ENCODE peak calls at places on chromosomes 2 and 18, in seven cellular contexts. J, T, Q, A, O, D and Y are unnamed samples.

GRCh38 chr2:62547849-62548248 is 41.9 kb upstream of the TMEM17 start:
- DNase-seq in J (no peak), T (no peak), Q (no peak), A (no peak), O (no peak), D (no peak), Y (no peak)

GRCh38 chr2:51065276-51065675 is 33.3 kb upstream of the NRXN1 start:
- DNase-seq in J (no peak), T (no peak), Q (no peak), A (no peak), O (no peak), D (no peak), Y (no peak)

GRCh38 chr2:1769703-1770422 is 25.5 kb upstream of the PXDN start:
- DNase-seq in J (peak), T (peak), Q (peak), A (peak), O (peak), D (peak), Y (peak)

GRCh38 chr2:43241558-43241957 is 15.2 kb upstream of the ZFP36L2 start:
- DNase-seq in J (no peak), T (no peak), Q (peak), A (no peak), O (no peak), D (no peak), Y (no peak)

GRCh38 chr2:127093648-127094210 is 13.2 kb downstream of the BIN1 start:
- DNase-seq in J (no peak), T (no peak), Q (no peak), A (no peak), O (no peak), D (no peak), Y (no peak)

GRCh38 chr2:19360881-19361321 is 2.5 kb upstream of the OSR1 start:
- DNase-seq in J (no peak), T (no peak), Q (peak), A (no peak), O (no peak), D (no peak), Y (no peak)

GRCh38 chr2:157460384-157460837 is 16.5 kb upstream of the CYTIP start:
- DNase-seq in J (no peak), T (peak), Q (peak), A (peak), O (no peak), D (no peak), Y (no peak)

GRCh38 chr2:143171817-143172216 is 42.6 kb downstream of the ARHGAP15 start:
- DNase-seq in J (no peak), T (no peak), Q (peak), A (no peak), O (no peak), D (no peak), Y (no peak)

GRCh38 chr2:119425620-119426395 is 5.8 kb upstream of the TMEM37 start:
- DNase-seq in J (no peak), T (no peak), Q (no peak), A (peak), O (no peak), D (no peak), Y (no peak)

GRCh38 chr2:169670215-169670651 is 24.0 kb downstream of the CFAP210 start:
- DNase-seq in J (peak), T (no peak), Q (no peak), A (peak), O (no peak), D (no peak), Y (no peak)

GRCh38 chr2:230614913-230615332 is 97.7 kb upstream of the CAB39 start:
- DNase-seq in J (no peak), T (no peak), Q (peak), A (no peak), O (no peak), D (no peak), Y (no peak)

GRCh38 chr18:28984731-28985130 is 807.8 kb upstream of the CDH2 start:
- DNase-seq in J (no peak), T (no peak), Q (no peak), A (no peak), O (no peak), D (no peak), Y (no peak)

GRCh38 chr2:105950521-105951389 is 206.0 kb downstream of the NCK2 start:
- DNase-seq in J (no peak), T (no peak), Q (peak), A (no peak), O (no peak), D (no peak), Y (no peak)

GRCh38 chr2:170267071-170267470 is 89.1 kb downstream of the MYO3B start:
- DNase-seq in J (no peak), T (no peak), Q (no peak), A (no peak), O (no peak), D (no peak), Y (no peak)

GRCh38 chr2:134104754-134105153 is 149.1 kb upstream of the MGAT5 start:
- DNase-seq in J (no peak), T (no peak), Q (no peak), A (no peak), O (no peak), D (no peak), Y (no peak)

GRCh38 chr2:108580079-108580478 is 45.8 kb downstream of the LIMS1 start:
- DNase-seq in J (no peak), T (no peak), Q (no peak), A (no peak), O (no peak), D (no peak), Y (no peak)

GRCh38 chr2:134396493-134396892 is 142.6 kb downstream of the MGAT5 start:
- DNase-seq in J (no peak), T (no peak), Q (no peak), A (peak), O (no peak), D (no peak), Y (no peak)

GRCh38 chr2:234427081-234428058 is 69.5 kb downstream of the ARL4C start:
- DNase-seq in J (no peak), T (no peak), Q (peak), A (no peak), O (no peak), D (no peak), Y (no peak)

GRCh38 chr2:15670469-15670868 is 78.8 kb downstream of the DDX1 start:
- DNase-seq in J (no peak), T (no peak), Q (no peak), A (no peak), O (no peak), D (no peak), Y (no peak)

GRCh38 chr18:63083555-63083954 is 236.0 kb downstream of the BCL2 start:
- DNase-seq in J (no peak), T (no peak), Q (no peak), A (no peak), O (no peak), D (no peak), Y (no peak)

GRCh38 chr18:76265375-76266225 is 229.4 kb downstream of the ZNF516 start:
- DNase-seq in J (no peak), T (no peak), Q (no peak), A (no peak), O (no peak), D (no peak), Y (no peak)

GRCh38 chr2:85215074-85216050 is 82.2 kb downstream of the TCF7L1 start:
- DNase-seq in J (no peak), T (no peak), Q (peak), A (peak), O (no peak), D (no peak), Y (no peak)

GRCh38 chr2:55590810-55591440 is 26.5 kb downstream of the PPP4R3B start:
- DNase-seq in J (peak), T (peak), Q (no peak), A (no peak), O (peak), D (peak), Y (no peak)

GRCh38 chr2:125004091-125004800 is 979.2 kb downstream of the CNTNAP5 start:
- DNase-seq in J (no peak), T (no peak), Q (no peak), A (no peak), O (no peak), D (no peak), Y (no peak)

GRCh38 chr18:49613741-49614151 is 51.9 kb downstream of the LIPG start:
- DNase-seq in J (no peak), T (no peak), Q (no peak), A (no peak), O (no peak), D (no peak), Y (no peak)
- H3K27ac ChIP-seq in J (no peak), T (no peak), Q (peak), A (no peak), O (no peak), D (peak), Y (no peak)

GRCh38 chr18:427005-427404 is 73.5 kb downstream of the COLEC12 start:
- DNase-seq in J (no peak), T (no peak), Q (no peak), A (no peak), O (no peak), D (no peak), Y (no peak)
- TF ChIP-seq REST in J (no peak), T (no peak), Q (no peak), A (no peak), O (no peak), D (no peak), Y (no peak)

DNA sequence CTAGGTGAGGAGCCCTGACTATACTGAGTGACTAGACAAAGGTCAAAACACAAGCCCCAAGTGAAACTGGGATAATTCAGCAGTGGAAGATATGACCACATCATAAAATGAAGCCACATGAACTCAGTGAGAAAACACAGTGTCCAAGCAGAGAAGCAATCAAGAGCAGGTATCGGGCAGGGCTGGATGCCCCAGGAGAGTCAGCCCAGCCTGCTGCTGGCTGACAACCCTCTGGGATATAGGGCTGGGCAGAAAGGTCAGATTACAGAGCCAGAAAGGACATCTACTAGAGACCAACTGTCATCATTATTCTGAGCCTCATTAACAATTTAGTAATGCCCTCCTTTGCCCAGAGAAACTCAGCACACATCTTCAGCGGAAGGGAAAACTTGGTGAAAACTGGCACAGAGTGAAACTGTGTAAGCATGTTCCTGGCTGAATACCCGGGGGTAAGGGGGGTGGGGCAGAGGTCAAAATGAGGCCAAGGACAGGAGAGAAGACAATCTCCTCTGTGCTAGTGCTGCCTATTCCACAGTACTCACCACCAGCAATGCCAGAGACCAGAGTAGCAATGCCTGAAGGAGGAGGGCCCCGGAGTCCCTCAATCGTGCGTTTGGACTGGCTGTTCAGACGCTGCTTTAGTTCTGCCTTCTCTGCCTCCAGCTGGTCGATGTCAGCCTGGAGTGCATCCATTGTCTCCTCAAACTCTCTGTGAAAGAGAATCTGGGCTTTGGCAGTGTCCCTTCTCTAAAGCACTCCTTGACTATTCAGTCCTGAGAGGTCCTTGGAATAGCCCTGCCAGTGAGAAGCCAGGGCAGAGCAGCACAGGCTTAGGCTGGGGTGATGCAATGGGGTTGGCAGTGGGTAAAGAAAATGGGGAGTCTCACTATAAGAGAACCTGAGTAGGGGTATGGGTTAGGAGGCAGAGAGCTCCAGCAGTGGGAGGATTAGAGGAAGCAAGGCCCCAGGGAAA is 15.3 kb downstream of the DCTN1 start:
- DNase-seq in J (no peak), T (no peak), Q (no peak), A (no peak), O (no peak), D (no peak), Y (no peak)
- H3K27ac ChIP-seq in J (no peak), T (no peak), Q (no peak), A (no peak), O (no peak), D (no peak), Y (no peak)

GRCh38 chr2:145423809-145424208 is 903.9 kb upstream of the ZEB2 start:
- DNase-seq in J (no peak), T (no peak), Q (no peak), A (no peak), O (no peak), D (no peak), Y (no peak)
- TF ChIP-seq REST in J (no peak), T (no peak), Q (no peak), A (no peak), O (no peak), D (no peak), Y (no peak)

DNA sequence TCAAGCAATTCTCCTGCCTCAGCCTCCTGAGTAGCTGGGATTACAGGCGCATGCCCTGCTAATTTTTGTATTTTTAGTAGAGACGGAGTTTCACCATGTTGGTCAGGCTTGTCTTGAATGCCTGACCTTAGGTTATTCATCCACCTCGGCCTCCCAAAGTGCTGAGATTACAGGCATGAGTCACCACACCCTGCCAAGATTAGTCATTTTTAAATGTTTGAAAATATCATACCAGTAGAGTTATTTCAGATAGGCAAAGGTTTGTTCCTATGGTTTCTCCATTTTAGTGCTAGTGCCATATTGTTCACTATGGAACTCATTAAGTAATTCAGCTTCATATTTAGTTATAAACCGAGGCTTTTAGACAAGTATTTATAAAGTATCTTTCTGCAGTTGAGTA is 52.3 kb downstream of the HIBCH start:
- DNase-seq in J (no peak), T (peak), Q (no peak), A (peak), O (peak), D (peak), Y (no peak)
- H3K27ac ChIP-seq in J (no peak), T (peak), Q (no peak), A (no peak), O (peak), D (no peak), Y (no peak)

GRCh38 chr2:161798027-161798426 is 173.8 kb downstream of the SLC4A10 start:
- DNase-seq in J (no peak), T (no peak), Q (no peak), A (no peak), O (no peak), D (no peak), Y (no peak)

GRCh38 chr2:161796192-161796591 is 172.0 kb downstream of the SLC4A10 start:
- DNase-seq in J (no peak), T (no peak), Q (no peak), A (peak), O (no peak), D (no peak), Y (peak)
- TF ChIP-seq REST in J (no peak), T (no peak), Q (no peak), A (no peak), O (no peak), D (no peak), Y (no peak)

DNA sequence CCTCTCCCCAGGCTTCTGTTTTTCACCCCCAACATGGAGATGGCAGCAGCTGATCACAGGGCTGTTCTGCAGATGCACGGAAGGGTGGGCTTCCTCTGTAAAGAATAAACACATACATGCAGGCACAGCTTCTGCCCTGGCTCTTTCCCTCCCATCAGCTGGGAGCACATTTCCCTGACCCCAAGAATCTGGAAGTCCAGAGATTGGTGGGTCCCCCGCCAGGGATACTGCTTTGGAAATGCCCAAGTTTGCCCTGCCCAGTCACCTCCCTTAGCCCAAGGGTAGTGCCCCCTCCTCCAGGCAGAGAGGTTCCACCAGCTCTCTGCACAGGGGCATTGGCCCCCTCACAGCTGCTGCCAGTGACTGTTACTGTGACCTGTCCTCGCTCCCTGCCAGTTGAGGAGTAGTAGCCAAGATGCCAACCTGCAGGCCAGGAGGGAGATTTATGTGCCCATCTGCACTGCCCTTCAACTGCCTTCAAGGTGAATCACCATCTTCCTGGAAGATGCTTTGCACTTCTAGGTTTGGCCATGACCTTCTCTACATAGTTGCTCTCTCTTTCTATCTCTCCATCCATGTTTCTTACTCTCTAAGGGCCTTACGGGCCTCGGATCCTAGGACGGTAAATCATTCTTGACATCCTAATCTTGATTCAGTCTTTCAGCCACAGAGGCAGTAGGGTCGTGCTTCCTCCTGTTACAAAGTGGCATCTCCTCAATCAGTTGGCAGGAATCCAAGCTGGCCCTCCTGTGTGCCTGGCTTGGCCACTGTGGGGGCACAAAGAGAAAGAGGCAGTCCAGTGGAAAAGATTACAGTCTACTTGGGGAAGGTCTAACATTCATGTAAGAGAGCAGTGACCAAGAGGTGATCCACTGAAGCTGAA is 121.8 kb downstream of the CTIF start:
- DNase-seq in J (no peak), T (no peak), Q (no peak), A (no peak), O (no peak), D (no peak), Y (no peak)
- H3K27ac ChIP-seq in J (no peak), T (peak), Q (no peak), A (no peak), O (no peak), D (no peak), Y (no peak)

GRCh38 chr2:181790716-181791649 is 100.5 kb upstream of the ITPRID2 start:
- DNase-seq in J (no peak), T (peak), Q (no peak), A (peak), O (peak), D (peak), Y (no peak)
- TF ChIP-seq REST in J (no peak), T (no peak), Q (no peak), A (peak), O (no peak), D (peak), Y (no peak)

DNA sequence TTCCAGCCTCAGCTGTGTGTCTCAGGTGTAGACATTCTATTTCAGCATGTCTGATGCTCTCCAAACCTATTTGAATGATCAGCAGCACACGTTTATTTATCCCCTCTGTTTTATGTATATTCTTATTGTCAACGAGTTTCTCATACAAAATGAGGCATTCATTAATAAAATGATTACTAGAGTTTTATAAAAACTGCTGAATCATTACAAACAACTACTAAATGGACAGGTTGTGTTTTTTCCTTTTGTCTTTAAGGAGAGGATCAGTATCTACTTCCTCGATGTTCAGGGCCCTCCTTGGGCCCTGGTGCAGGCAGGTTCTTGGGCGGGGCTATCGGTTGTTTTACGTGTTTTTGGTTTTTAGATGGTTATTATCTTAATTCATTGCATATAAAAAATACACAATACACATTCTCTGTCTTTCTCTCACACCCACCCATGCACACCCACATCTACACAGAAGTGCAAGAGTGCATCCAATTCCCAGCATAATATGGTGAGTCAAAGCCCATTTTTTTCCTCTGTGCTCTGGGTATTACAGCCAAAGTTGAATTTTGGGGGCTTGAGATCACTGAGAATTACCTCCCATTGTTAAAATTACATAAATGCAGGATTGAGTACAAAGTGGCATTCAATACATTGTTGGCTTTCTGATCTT is 24.2 kb downstream of the LPIN1 start:
- DNase-seq in J (no peak), T (no peak), Q (no peak), A (no peak), O (no peak), D (no peak), Y (no peak)
- H3K27ac ChIP-seq in J (no peak), T (peak), Q (no peak), A (no peak), O (no peak), D (no peak), Y (no peak)

GRCh38 chr18:64566461-64566860 is 417.6 kb upstream of the LINC00305 start:
- DNase-seq in J (no peak), T (no peak), Q (no peak), A (no peak), O (no peak), D (no peak), Y (no peak)
- TF ChIP-seq REST in J (no peak), T (no peak), Q (no peak), A (no peak), O (no peak), D (no peak), Y (no peak)